ENCODE peak calls at places on chromosomes 1 and 21, in six cellular contexts. Q is breast epithelium, V is sigmoid colon, K is spleen, A is GM23338, Y is HCT116. I is an unnamed sample.
A peak's percentile ranks its signal among the peaks of the same experiment; 100 is the strongest.

GRCh38 chr1:116553386-116554115 is 17.3 kb downstream of the CD58 start:
- DNase-seq in Q (no peak), V (no peak), K (no peak), A (peak; percentile 25), Y (peak; percentile 33), I (no peak)

GRCh38 chr1:201626629-201627275 is 87.8 kb downstream of the NAV1 start:
- DNase-seq in Q (no peak), V (no peak), K (no peak), A (no peak), Y (no peak), I (no peak)

GRCh38 chr1:224592636-224593579 is 23.2 kb upstream of the CNIH3 start:
- DNase-seq in Q (peak; percentile 60), V (no peak), K (no peak), A (no peak), Y (no peak), I (no peak)

GRCh38 chr1:21289700-21290545 is at the start of gene ECE1:
- DNase-seq in Q (no peak), V (no peak), K (peak; percentile 95), A (peak; percentile 82), Y (no peak), I (no peak)

GRCh38 chr1:35708952-35709351 is 9.7 kb downstream of the C1orf216 start:
- DNase-seq in Q (no peak), V (no peak), K (no peak), A (no peak), Y (no peak), I (no peak)

GRCh38 chr1:154463512-154463990 is 38.5 kb upstream of the TDRD10 start:
- DNase-seq in Q (no peak), V (peak; percentile 60), K (peak; percentile 70), A (no peak), Y (no peak), I (no peak)

GRCh38 chr1:162213281-162213909 is 143.9 kb downstream of the NOS1AP start:
- DNase-seq in Q (peak; percentile 82), V (peak; percentile 92), K (no peak), A (peak; percentile 59), Y (no peak), I (no peak)

GRCh38 chr1:114341886-114342285 is 169.1 kb downstream of the TRIM33 start:
- DNase-seq in Q (no peak), V (no peak), K (no peak), A (no peak), Y (no peak), I (no peak)

GRCh38 chr1:8889103-8889846 is 10.8 kb upstream of the ENO1 start:
- DNase-seq in Q (no peak), V (no peak), K (no peak), A (no peak), Y (no peak), I (no peak)

GRCh38 chr1:40036574-40036973 is 4.0 kb upstream of the CAP1 start:
- DNase-seq in Q (no peak), V (peak; percentile 91), K (no peak), A (no peak), Y (no peak), I (no peak)

GRCh38 chr1:237938553-237938952 is 47.8 kb upstream of the ZP4 start:
- DNase-seq in Q (no peak), V (no peak), K (no peak), A (peak; percentile 84), Y (no peak), I (no peak)

GRCh38 chr1:38014724-38015424 is 2.3 kb downstream of the UTP11 start:
- DNase-seq in Q (no peak), V (no peak), K (no peak), A (no peak), Y (no peak), I (no peak)

GRCh38 chr1:171913385-171913784 is 72.1 kb downstream of the DNM3 start:
- DNase-seq in Q (no peak), V (no peak), K (no peak), A (no peak), Y (peak; percentile 59), I (no peak)

GRCh38 chr1:199463521-199464127 is 563.9 kb upstream of the NR5A2 start:
- DNase-seq in Q (no peak), V (no peak), K (no peak), A (peak; percentile 88), Y (peak; percentile 40), I (peak; percentile 85)

GRCh38 chr1:3211582-3211981 is 142.6 kb downstream of the PRDM16 start:
- DNase-seq in Q (no peak), V (no peak), K (no peak), A (no peak), Y (no peak), I (no peak)

GRCh38 chr1:22712502-22713271 is 2.0 kb downstream of the EPHB2 start:
- DNase-seq in Q (no peak), V (no peak), K (no peak), A (no peak), Y (no peak), I (no peak)

GRCh38 chr1:19208710-19209438 is 1.2 kb downstream of the UBR4 start:
- DNase-seq in Q (no peak), V (no peak), K (no peak), A (no peak), Y (no peak), I (no peak)

GRCh38 chr21:46325073-46325912 is 1.3 kb downstream of the PCNT start:
- DNase-seq in Q (no peak), V (peak; percentile 75), K (peak; percentile 92), A (peak; percentile 81), Y (peak; percentile 28), I (no peak)

GRCh38 chr1:46705408-46705807 is 13.5 kb downstream of the EFCAB14 start:
- DNase-seq in Q (no peak), V (no peak), K (no peak), A (no peak), Y (no peak), I (no peak)

GRCh38 chr21:34594566-34595234 is 20.2 kb downstream of the RCAN1 start:
- DNase-seq in Q (no peak), V (no peak), K (no peak), A (no peak), Y (no peak), I (no peak)

GRCh38 chr1:214445846-214446614 is 105.4 kb downstream of the PTPN14 start:
- DNase-seq in Q (no peak), V (no peak), K (no peak), A (no peak), Y (peak; percentile 83), I (no peak)

GRCh38 chr1:110630770-110631663 is 24.9 kb upstream of the KCNA2 start:
- DNase-seq in Q (peak; percentile 73), V (peak; percentile 81), K (peak; percentile 94), A (peak; percentile 92), Y (peak; percentile 43), I (no peak)

GRCh38 chr1:180786633-180787032 is 126.1 kb upstream of the KIAA1614 start:
- DNase-seq in Q (no peak), V (no peak), K (no peak), A (no peak), Y (no peak), I (no peak)

GRCh38 chr1:150621497-150622113 is 7.8 kb downstream of the ENSA start:
- DNase-seq in Q (no peak), V (peak; percentile 82), K (no peak), A (peak; percentile 76), Y (no peak), I (no peak)

GRCh38 chr1:1132928-1133750 is 17.2 kb upstream of the C1orf159 start:
- DNase-seq in Q (no peak), V (no peak), K (no peak), A (no peak), Y (no peak), I (no peak)

GRCh38 chr1:10667815-10668214 is 128.6 kb downstream of the CASZ1 start:
- DNase-seq in Q (no peak), V (no peak), K (no peak), A (peak; percentile 48), Y (no peak), I (no peak)

GRCh38 chr1:38026592-38027200 is 14.2 kb downstream of the UTP11 start:
- DNase-seq in Q (no peak), V (no peak), K (no peak), A (peak; percentile 79), Y (no peak), I (no peak)

GRCh38 chr1:211676106-211676583 is 724 bp upstream of the NEK2 start:
- DNase-seq in Q (no peak), V (no peak), K (no peak), A (no peak), Y (no peak), I (no peak)
- H3K4me3 ChIP-seq in Q (peak overlapping the region; percentile 60), V (peak overlapping the region; percentile 12), K (peak overlapping the region; percentile 56), A (peak overlapping the region; percentile 76), Y (peak overlapping the region; percentile 96), I (peak overlapping the region; percentile 84)

GRCh38 chr1:234497589-234497988 is 18.6 kb upstream of the TARBP1 start:
- DNase-seq in Q (no peak), V (no peak), K (no peak), A (no peak), Y (no peak), I (no peak)
- TF ChIP-seq POLR2AphosphoS5 in Q (no peak), V (no peak), K (no peak), A (no peak), Y (no peak), I (no peak)

GRCh38 chr1:12208764-12209494 is 20.9 kb upstream of the VPS13D start:
- DNase-seq in Q (peak; percentile 86), V (peak; percentile 91), K (peak; percentile 94), A (peak; percentile 94), Y (peak; percentile 68), I (peak; percentile 26)
- H3K4me3 ChIP-seq in Q (no peak overlapping the region), V (no peak overlapping the region), K (no peak overlapping the region), A (no peak overlapping the region), Y (no peak overlapping the region), I (no peak overlapping the region)

GRCh38 chr1:67832737-67833594 is at the start of gene GNG12:
- DNase-seq in Q (peak; percentile 60), V (peak; percentile 89), K (peak; percentile 82), A (peak; percentile 94), Y (peak; percentile 51), I (no peak)
- TF ChIP-seq POLR2AphosphoS5 in Q (peak; percentile 31), V (peak; percentile 27), K (peak; percentile 69), A (no peak), Y (peak; percentile 69), I (no peak)

DNA sequence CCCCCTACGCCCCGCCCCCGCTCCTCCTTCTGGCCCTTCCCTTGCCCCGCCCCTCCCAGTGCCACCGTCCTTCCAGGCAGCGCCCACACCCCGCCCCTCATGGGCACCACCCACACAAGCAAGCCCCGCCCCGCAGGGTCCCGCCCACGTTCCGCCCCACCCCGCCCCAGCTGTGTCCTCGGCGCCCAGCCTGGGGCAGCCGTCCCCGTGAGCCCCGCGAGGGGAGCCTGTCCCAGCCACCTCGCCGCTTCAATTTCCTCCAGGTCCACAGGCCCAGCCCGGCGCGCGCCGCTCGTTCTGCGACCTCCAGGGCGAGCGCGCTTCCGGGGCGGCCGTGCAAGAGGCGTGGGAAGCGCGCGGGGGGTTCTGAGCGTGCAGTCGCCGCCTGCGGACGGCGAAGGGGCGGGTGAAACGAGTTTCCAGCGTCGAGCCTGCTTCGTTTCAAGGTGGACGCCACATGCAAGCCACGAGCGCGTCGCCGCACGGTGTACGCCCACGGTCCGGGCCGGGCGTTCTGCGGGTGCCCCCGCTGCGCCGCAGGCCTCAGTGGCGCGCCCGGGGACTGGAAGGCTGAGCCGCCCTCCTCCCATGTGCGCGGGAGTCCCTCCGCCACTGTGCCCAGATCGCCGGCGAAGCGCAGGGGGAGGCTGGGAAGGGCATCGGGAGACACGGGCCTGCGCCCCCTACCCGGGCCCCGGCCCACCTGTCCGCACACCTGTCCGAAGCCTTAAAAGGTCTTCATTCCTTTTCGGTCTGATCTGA is 10.8 kb upstream of the FAAP20 start:
- DNase-seq in Q (peak; percentile 96), V (peak; percentile 99), K (peak; percentile 99), A (peak; percentile 96), Y (peak; percentile 86), I (no peak)
- H3K4me3 ChIP-seq in Q (peak overlapping the region; percentile 47), V (peak overlapping the region; percentile 23), K (peak overlapping the region; percentile 16), A (peak overlapping the region; percentile 70), Y (peak overlapping the region; percentile 57), I (peak overlapping the region; percentile 76)

GRCh38 chr1:211515090-211516023 is 23.4 kb upstream of the RD3 start:
- DNase-seq in Q (peak; percentile 66), V (peak; percentile 85), K (peak; percentile 95), A (peak; percentile 81), Y (peak; percentile 93), I (no peak)
- TF ChIP-seq POLR2AphosphoS5 in Q (no peak), V (no peak), K (peak; percentile 34), A (peak; percentile 40), Y (peak; percentile 63), I (no peak)

I was measured in SK-N-MC.